ENCODE peak calls at places on chromosome 11, in seven cellular contexts. E is BJ, R is H9, G is choroid plexus epithelial cell, C is HFFc6, X is neural progenitor cell, V is tibial artery. I is an unnamed sample.

GRCh38 chr11:120097721-120098385 is 40.1 kb downstream of the TRIM29 start:
- DNase-seq in G (no peak), X (no peak), R (no peak), E (no peak), C (no peak), V (no peak), I (no peak)

GRCh38 chr11:14875163-14875562 is 16.9 kb downstream of the CYP2R1 start:
- DNase-seq in V (no peak), X (no peak), E (no peak), C (no peak), G (no peak), R (no peak), I (no peak)

GRCh38 chr11:8642226-8642625 is 40.2 kb downstream of the TRIM66 start:
- DNase-seq in X (no peak), C (no peak), R (no peak), V (no peak), E (no peak), G (no peak), I (no peak)

GRCh38 chr11:71300187-71300586 is 47.8 kb upstream of the SHANK2 start:
- DNase-seq in V (no peak), R (no peak), G (peak; percentile 22), E (no peak), X (no peak), C (no peak), I (no peak)

GRCh38 chr11:27512238-27512637 is 5.7 kb upstream of the LIN7C start:
- DNase-seq in E (no peak), G (no peak), X (no peak), C (no peak), R (no peak), V (no peak), I (no peak)

GRCh38 chr11:68090706-68091105 is 30.5 kb downstream of the CHKA start:
- DNase-seq in X (no peak), E (no peak), V (no peak), C (no peak), G (peak; percentile 13), R (no peak), I (no peak)

GRCh38 chr11:14422052-14422813 is 63.2 kb upstream of the RRAS2 start:
- DNase-seq in X (peak; percentile 81), R (peak; percentile 90), G (peak; percentile 100), V (peak; percentile 80), E (peak; percentile 98), C (peak; percentile 99), I (peak; percentile 94)

GRCh38 chr11:125401235-125401634 is 94.8 kb downstream of the FEZ1 start:
- DNase-seq in E (no peak), R (no peak), X (no peak), C (no peak), V (no peak), G (no peak), I (no peak)

GRCh38 chr11:71563401-71563800 is 2.0 kb upstream of the KRTAP5-10 start:
- DNase-seq in G (peak; percentile 78), X (peak; percentile 65), E (no peak), V (no peak), R (peak; percentile 59), C (peak; percentile 80), I (peak; percentile 7)

GRCh38 chr11:22982903-22983302 is 122.6 kb upstream of the CCDC179 start:
- DNase-seq in R (no peak), E (no peak), G (no peak), C (no peak), X (no peak), V (no peak), I (no peak)
- TF ChIP-seq CTCF in R (no peak), E (no peak), G (no peak), C (no peak), X (no peak), V (no peak), I (no peak)

GRCh38 chr11:62591448-62592215 is at the start of gene TUT1:
- DNase-seq in G (peak; percentile 100), C (peak; percentile 99), V (peak; percentile 98), X (peak; percentile 100), E (peak; percentile 96), R (peak; percentile 99), I (peak; percentile 96)
- TF ChIP-seq CTCF in G (no peak), C (peak; percentile 23), V (no peak), X (peak; percentile 7), E (no peak), R (no peak), I (no peak)

GRCh38 chr11:133967599-133968238 is 11.0 kb upstream of the IGSF9B start:
- DNase-seq in R (no peak), V (no peak), E (no peak), X (no peak), C (no peak), G (no peak), I (no peak)

GRCh38 chr11:133966147-133966546 is 9.4 kb upstream of the IGSF9B start:
- DNase-seq in X (peak; percentile 37), R (no peak), C (no peak), E (no peak), G (no peak), V (no peak), I (no peak)

GRCh38 chr11:133968300-133968699 is 11.5 kb upstream of the IGSF9B start:
- DNase-seq in V (no peak), G (no peak), E (no peak), C (no peak), X (peak; percentile 84), R (peak; percentile 59), I (no peak)

GRCh38 chr11:133964946-133965632 is 8.3 kb upstream of the IGSF9B start:
- DNase-seq in R (no peak), C (peak; percentile 6), V (peak; percentile 55), E (no peak), G (peak; percentile 9), X (no peak), I (no peak)

GRCh38 chr11:133966924-133967598 is 10.3 kb upstream of the IGSF9B start:
- DNase-seq in C (no peak), E (no peak), V (no peak), X (peak; percentile 67), R (peak; percentile 77), G (no peak), I (no peak)
- TF ChIP-seq CTCF in C (peak; percentile 25), E (peak; percentile 35), V (peak; percentile 25), X (peak; percentile 58), R (peak; percentile 72), G (no peak), I (peak; percentile 13)

DNA sequence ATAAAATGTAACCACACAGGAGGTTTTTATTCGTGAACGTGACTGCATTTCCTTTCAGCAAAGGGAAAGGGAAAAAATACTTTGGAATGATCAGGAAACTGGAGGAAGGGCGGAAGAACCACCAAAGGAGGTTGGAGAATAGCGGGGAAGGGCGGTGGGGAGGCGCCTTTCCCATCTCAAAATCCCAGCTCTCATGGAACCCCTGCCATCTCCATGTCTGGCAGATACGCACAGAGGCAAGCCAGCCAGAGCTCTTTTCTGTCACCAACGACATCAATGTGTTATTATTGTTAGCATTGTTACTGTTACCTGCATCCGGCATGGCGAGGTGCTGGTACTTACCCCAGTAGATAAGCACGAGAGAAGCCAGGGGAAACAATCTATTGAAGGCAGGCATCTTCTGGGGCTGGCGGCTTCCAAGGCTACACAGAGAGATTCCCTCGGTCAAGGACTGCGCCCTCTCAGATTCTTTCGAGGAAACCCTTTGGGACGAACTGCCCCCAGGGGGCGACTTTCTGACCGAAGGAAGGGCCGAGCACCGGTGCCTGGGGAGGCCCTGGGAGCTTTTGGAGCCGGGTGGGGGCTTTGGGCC is 923 bp downstream of the SCN3B start:
- DNase-seq in G (no peak), E (no peak), V (no peak), R (no peak), X (no peak), C (no peak), I (no peak)
- TF ChIP-seq CTCF in G (no peak), E (peak; percentile 18), V (no peak), R (peak; percentile 49), X (peak; percentile 43), C (peak; percentile 38), I (no peak)

GRCh38 chr11:133974836-133975235 is 18.1 kb upstream of the IGSF9B start:
- DNase-seq in G (no peak), V (no peak), R (no peak), C (no peak), E (no peak), X (no peak), I (no peak)
- TF ChIP-seq CTCF in G (no peak), V (no peak), R (no peak), C (no peak), E (no peak), X (no peak), I (no peak)

GRCh38 chr11:11036185-11037161 is 178.6 kb upstream of the ZBED5 start:
- DNase-seq in E (no peak), R (peak; percentile 60), C (peak; percentile 29), X (peak; percentile 86), G (peak; percentile 85), V (no peak), I (no peak)
- TF ChIP-seq CTCF in E (peak; percentile 61), R (peak; percentile 88), C (peak; percentile 80), X (peak; percentile 81), G (peak; percentile 75), V (peak; percentile 79), I (peak; percentile 65)

GRCh38 chr11:12088047-12088481 is 22.3 kb upstream of the MICAL2 start:
- DNase-seq in G (peak; percentile 83), R (no peak), C (peak; percentile 81), V (peak; percentile 72), X (no peak), E (no peak), I (no peak)
- TF ChIP-seq CTCF in G (peak; percentile 73), R (no peak), C (peak; percentile 57), V (peak; percentile 68), X (no peak), E (peak; percentile 50), I (peak; percentile 31)

DNA sequence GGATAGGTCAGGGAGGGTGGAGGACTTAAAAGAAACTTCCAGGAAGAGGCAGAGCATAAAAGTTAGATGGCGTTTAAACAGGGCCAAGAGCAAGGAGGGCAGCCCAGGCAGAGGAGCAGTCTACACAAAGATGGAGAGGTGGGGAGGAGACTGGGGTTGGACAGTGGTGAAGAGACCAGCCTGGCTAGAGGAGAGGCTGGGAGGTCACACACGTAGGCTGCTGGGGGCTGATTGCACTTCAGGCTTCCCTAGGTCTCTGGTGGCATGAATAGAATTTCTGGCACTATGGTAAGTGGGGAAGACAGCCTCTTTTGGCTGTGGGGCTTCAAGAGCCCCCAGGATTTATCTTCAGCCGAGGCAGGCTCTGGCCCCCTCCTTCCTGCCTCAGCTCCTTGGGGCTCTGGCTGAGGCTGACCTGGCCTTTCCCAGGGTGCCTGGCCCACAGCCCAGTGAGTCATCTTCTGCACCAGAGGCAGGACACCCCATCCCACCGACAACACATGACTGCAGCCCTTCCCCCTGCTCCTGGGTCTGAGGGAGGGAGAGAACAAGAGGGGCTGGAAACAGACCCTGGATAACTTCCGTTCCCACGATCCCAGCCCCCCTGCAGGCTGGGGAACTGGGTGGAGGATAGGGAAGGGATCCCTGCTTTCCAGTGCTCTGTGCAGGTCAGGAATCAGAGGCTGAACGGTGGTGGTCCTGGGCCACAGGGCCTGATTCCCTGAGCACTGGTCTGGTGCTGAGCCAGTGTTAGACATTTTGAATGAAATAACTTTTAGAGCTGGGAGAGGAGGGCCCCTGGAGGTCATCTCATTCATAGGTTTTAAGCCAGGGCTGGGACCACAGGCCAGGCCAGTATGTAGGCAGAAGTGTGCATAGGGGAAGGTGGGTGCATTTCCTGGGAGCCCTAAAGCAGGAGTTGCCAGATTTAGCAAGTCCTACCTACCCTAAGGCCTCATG is 26.4 kb downstream of the ARHGEF17 start:
- DNase-seq in G (peak; percentile 95), V (peak; percentile 89), X (peak; percentile 39), E (no peak), C (peak; percentile 81), R (no peak), I (peak; percentile 51)
- TF ChIP-seq CTCF in G (no peak), V (no peak), X (no peak), E (no peak), C (no peak), R (no peak), I (no peak)